ENCODE peak calls at places on chromosomes 12 and 14, in ten cellular contexts. One of them, this sample, is unnamed.

GRCh38 chr12:4270670-4271432 is 2.7 kb upstream of the CCND2 start:
- DNase-seq in ecto neural progenitor cell: peak; percentile 85
- DNase-seq in GM23248: peak; percentile 29
- DNase-seq in naive thymus-derived CD4-positive, alpha-beta T cell: peak; percentile 52
- DNase-seq in GM10248: no peak
- DNase-seq in H54: no peak
- DNase-seq in SIG-M5: no peak
- DNase-seq in ACHN: peak; percentile 39
- DNase-seq in NCI-H146: no peak
- DNase-seq in iPS DF 19.7: no peak
- DNase-seq in this sample: peak; percentile 45

GRCh38 chr14:101328412-101329149 is 232.7 kb upstream of the DIO3 start:
- DNase-seq in ecto neural progenitor cell: no peak
- DNase-seq in GM23248: no peak
- DNase-seq in naive thymus-derived CD4-positive, alpha-beta T cell: no peak
- DNase-seq in GM10248: no peak
- DNase-seq in H54: no peak
- DNase-seq in SIG-M5: no peak
- DNase-seq in ACHN: no peak
- DNase-seq in NCI-H146: no peak
- DNase-seq in iPS DF 19.7: no peak
- DNase-seq in this sample: no peak

GRCh38 chr12:130401703-130402102 is 64.0 kb downstream of the PIWIL1 start:
- DNase-seq in ecto neural progenitor cell: peak; percentile 69
- DNase-seq in GM23248: no peak
- DNase-seq in naive thymus-derived CD4-positive, alpha-beta T cell: no peak
- DNase-seq in GM10248: no peak
- DNase-seq in H54: no peak
- DNase-seq in SIG-M5: no peak
- DNase-seq in ACHN: peak; percentile 16
- DNase-seq in NCI-H146: no peak
- DNase-seq in iPS DF 19.7: no peak
- DNase-seq in this sample: no peak

GRCh38 chr12:14454098-14454907 is 88.8 kb downstream of the ATF7IP start:
- DNase-seq in ecto neural progenitor cell: peak; percentile 58
- DNase-seq in GM23248: peak; percentile 45
- DNase-seq in naive thymus-derived CD4-positive, alpha-beta T cell: peak; percentile 28
- DNase-seq in GM10248: peak; percentile 52
- DNase-seq in H54: peak; percentile 22
- DNase-seq in SIG-M5: no peak
- DNase-seq in ACHN: peak; percentile 77
- DNase-seq in NCI-H146: peak; percentile 77
- DNase-seq in iPS DF 19.7: peak; percentile 75
- DNase-seq in this sample: peak; percentile 24

GRCh38 chr14:92943855-92944570 is 21.1 kb downstream of the CHGA start:
- DNase-seq in ecto neural progenitor cell: no peak
- DNase-seq in GM23248: no peak
- DNase-seq in naive thymus-derived CD4-positive, alpha-beta T cell: no peak
- DNase-seq in GM10248: no peak
- DNase-seq in H54: no peak
- DNase-seq in SIG-M5: no peak
- DNase-seq in ACHN: no peak
- DNase-seq in NCI-H146: no peak
- DNase-seq in iPS DF 19.7: no peak
- DNase-seq in this sample: no peak

GRCh38 chr14:68111733-68112270 is 292.2 kb downstream of the RAD51B start:
- DNase-seq in ecto neural progenitor cell: no peak
- DNase-seq in GM23248: no peak
- DNase-seq in naive thymus-derived CD4-positive, alpha-beta T cell: no peak
- DNase-seq in GM10248: no peak
- DNase-seq in H54: no peak
- DNase-seq in SIG-M5: no peak
- DNase-seq in ACHN: no peak
- DNase-seq in NCI-H146: peak; percentile 84
- DNase-seq in iPS DF 19.7: no peak
- DNase-seq in this sample: no peak

GRCh38 chr14:32657081-32657480 is 281.6 kb upstream of the NPAS3 start:
- DNase-seq in ecto neural progenitor cell: no peak
- DNase-seq in GM23248: peak; percentile 37
- DNase-seq in naive thymus-derived CD4-positive, alpha-beta T cell: no peak
- DNase-seq in GM10248: peak; percentile 3
- DNase-seq in H54: no peak
- DNase-seq in SIG-M5: no peak
- DNase-seq in ACHN: peak; percentile 9
- DNase-seq in NCI-H146: no peak
- DNase-seq in iPS DF 19.7: no peak
- DNase-seq in this sample: no peak

GRCh38 chr14:92039073-92039719 is 663 bp downstream of the TRIP11 start:
- DNase-seq in ecto neural progenitor cell: no peak
- DNase-seq in GM23248: peak; percentile 77
- DNase-seq in naive thymus-derived CD4-positive, alpha-beta T cell: no peak
- DNase-seq in GM10248: peak; percentile 40
- DNase-seq in H54: peak; percentile 50
- DNase-seq in SIG-M5: no peak
- DNase-seq in ACHN: peak; percentile 65
- DNase-seq in NCI-H146: peak; percentile 71
- DNase-seq in iPS DF 19.7: peak; percentile 88
- DNase-seq in this sample: peak; percentile 6

GRCh38 chr14:92443167-92443566 is 70.4 kb upstream of the RIN3 start:
- DNase-seq in ecto neural progenitor cell: no peak
- DNase-seq in GM23248: no peak
- DNase-seq in naive thymus-derived CD4-positive, alpha-beta T cell: no peak
- DNase-seq in GM10248: no peak
- DNase-seq in H54: no peak
- DNase-seq in SIG-M5: no peak
- DNase-seq in ACHN: no peak
- DNase-seq in NCI-H146: no peak
- DNase-seq in iPS DF 19.7: no peak
- DNase-seq in this sample: no peak

GRCh38 chr14:74886001-74886400 is 4.3 kb downstream of the DLST start:
- DNase-seq in ecto neural progenitor cell: no peak
- DNase-seq in GM23248: peak; percentile 97
- DNase-seq in naive thymus-derived CD4-positive, alpha-beta T cell: no peak
- DNase-seq in GM10248: no peak
- DNase-seq in H54: no peak
- DNase-seq in SIG-M5: no peak
- DNase-seq in ACHN: no peak
- DNase-seq in NCI-H146: no peak
- DNase-seq in iPS DF 19.7: peak; percentile 78
- DNase-seq in this sample: no peak